ENCODE peak calls at places on chromosomes 6 and 20, in five cellular contexts. D is A549, X is Peyer's patch, V is stomach, M is heart left ventricle. H is an unnamed sample. For H3K9me3, the result is how much of the 10 kb centered on the place peaks cover.

GRCh38 chr20:8394308-8394945 is 262.4 kb downstream of the PLCB1 start:
- DNase-seq in D (no peak), X (no peak), V (no peak), M (no peak), H (no peak)

GRCh38 chr6:53244958-53245357 is 96.3 kb upstream of the GCM1 start:
- DNase-seq in D (no peak), X (peak), V (no peak), M (no peak), H (no peak)

GRCh38 chr20:59709636-59710035 is 105.3 kb downstream of the PHACTR3 start:
- DNase-seq in D (no peak), X (no peak), V (no peak), M (no peak), H (no peak)

GRCh38 chr6:145235207-145235606 is 500.1 kb downstream of the EPM2A start:
- DNase-seq in D (no peak), X (no peak), V (no peak), M (no peak), H (no peak)

GRCh38 chr6:119896806-119897205 is 547.2 kb upstream of the MAN1A1 start:
- DNase-seq in D (no peak), X (no peak), V (no peak), M (no peak), H (no peak)

GRCh38 chr20:35828434-35828833 is 56.6 kb downstream of the PHF20 start:
- DNase-seq in D (no peak), X (no peak), V (peak), M (peak), H (no peak)

GRCh38 chr6:89458720-89459119 is 25.8 kb downstream of the ANKRD6 start:
- DNase-seq in D (no peak), X (no peak), V (no peak), M (no peak), H (no peak)

GRCh38 chr6:163999475-164000125 is 585.1 kb downstream of the QKI start:
- DNase-seq in D (no peak), X (no peak), V (no peak), M (no peak), H (no peak)

GRCh38 chr6:24064106-24064505 is 61.9 kb upstream of the NRSN1 start:
- DNase-seq in D (no peak), X (no peak), V (no peak), M (no peak), H (no peak)

GRCh38 chr6:170365581-170365980 is 59.0 kb downstream of the FAM120B start:
- DNase-seq in D (no peak), X (no peak), V (no peak), M (no peak), H (no peak)
- H3K9me3 ChIP-seq in D (under half), X (under half), V (under half), M (under half), H (under half)

DNA sequence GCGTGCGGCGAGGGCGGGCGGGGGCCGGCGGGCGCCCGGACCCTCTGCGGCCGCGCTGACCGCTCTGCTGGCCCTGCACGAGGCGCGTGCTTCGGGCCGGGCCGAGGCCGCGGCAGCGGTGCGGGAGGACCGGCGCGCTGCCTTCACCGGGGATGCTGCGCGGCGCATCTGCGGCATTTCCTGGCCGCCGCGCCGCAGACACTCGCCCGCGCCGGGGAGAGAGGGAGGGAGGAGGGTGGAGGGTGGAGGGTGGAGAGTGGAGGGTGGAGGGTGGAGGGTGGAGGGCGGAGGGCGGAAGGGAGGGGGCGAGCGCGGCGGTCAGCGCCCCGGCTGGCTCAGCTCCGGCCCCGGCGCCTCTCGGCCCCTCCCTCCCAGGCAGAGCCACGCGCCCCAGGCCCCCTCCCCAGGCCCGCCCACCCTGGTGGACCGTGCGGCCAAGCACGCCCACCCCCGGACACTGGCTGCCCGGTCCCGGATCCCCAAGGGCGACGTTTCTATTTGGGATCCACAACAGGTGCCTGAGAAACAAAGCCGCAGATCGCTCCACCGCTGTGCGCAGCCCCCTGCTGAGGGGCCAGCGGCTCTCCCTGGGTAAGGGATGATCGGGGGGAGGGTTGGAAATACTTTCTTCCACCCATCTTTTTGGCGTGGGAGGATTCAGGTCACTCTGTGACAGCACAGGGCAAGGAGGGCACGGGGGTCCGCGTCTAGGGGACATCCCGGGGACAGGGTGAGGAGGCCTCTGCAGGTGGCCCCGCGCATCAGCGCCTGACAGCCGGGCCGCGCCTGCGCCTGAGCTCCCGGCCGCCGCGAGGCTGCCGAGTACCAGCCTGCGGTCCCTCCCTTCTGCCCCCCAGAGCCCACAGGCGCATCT is 111.2 kb upstream of the BEND6 start:
- DNase-seq in D (peak), X (peak), V (peak), M (peak), H (peak)
- TF ChIP-seq CTCF in D (peak), X (peak), V (peak), M (peak), H (peak)

GRCh38 chr6:30843611-30843998 is 40.7 kb upstream of the DDR1 start:
- DNase-seq in D (no peak), X (no peak), V (no peak), M (no peak), H (no peak)

GRCh38 chr6:30847421-30847970 is 36.8 kb upstream of the DDR1 start:
- DNase-seq in D (no peak), X (no peak), V (no peak), M (no peak), H (no peak)

GRCh38 chr6:30844118-30844535 is 40.2 kb upstream of the DDR1 start:
- DNase-seq in D (no peak), X (no peak), V (no peak), M (no peak), H (no peak)

GRCh38 chr6:30842754-30843610 is 41.3 kb upstream of the DDR1 start:
- DNase-seq in D (no peak), X (no peak), V (no peak), M (no peak), H (no peak)

GRCh38 chr6:30845183-30845582 is 39.1 kb upstream of the DDR1 start:
- DNase-seq in D (no peak), X (no peak), V (no peak), M (no peak), H (no peak)
- TF ChIP-seq POLR2A in D (no peak), X (no peak), V (no peak), M (no peak), H (no peak)

GRCh38 chr6:168719901-168720300 is 278.9 kb downstream of the SMOC2 start:
- DNase-seq in D (no peak), X (no peak), V (no peak), M (no peak), H (no peak)
- H3K9me3 ChIP-seq in D (under half), X (under half), V (under half), M (under half), H (under half)

GRCh38 chr20:48695255-48695654 is 132.5 kb downstream of the PREX1 start:
- DNase-seq in D (no peak), X (no peak), V (peak), M (no peak), H (no peak)

GRCh38 chr20:48695738-48696137 is 132.1 kb downstream of the PREX1 start:
- DNase-seq in D (no peak), X (no peak), V (no peak), M (no peak), H (no peak)

GRCh38 chr20:48697845-48698491 is 129.8 kb downstream of the PREX1 start:
- DNase-seq in D (peak), X (no peak), V (peak), M (peak), H (peak)

GRCh38 chr20:48701702-48702101 is 126.1 kb downstream of the PREX1 start:
- DNase-seq in D (no peak), X (no peak), V (no peak), M (no peak), H (no peak)

DNA sequence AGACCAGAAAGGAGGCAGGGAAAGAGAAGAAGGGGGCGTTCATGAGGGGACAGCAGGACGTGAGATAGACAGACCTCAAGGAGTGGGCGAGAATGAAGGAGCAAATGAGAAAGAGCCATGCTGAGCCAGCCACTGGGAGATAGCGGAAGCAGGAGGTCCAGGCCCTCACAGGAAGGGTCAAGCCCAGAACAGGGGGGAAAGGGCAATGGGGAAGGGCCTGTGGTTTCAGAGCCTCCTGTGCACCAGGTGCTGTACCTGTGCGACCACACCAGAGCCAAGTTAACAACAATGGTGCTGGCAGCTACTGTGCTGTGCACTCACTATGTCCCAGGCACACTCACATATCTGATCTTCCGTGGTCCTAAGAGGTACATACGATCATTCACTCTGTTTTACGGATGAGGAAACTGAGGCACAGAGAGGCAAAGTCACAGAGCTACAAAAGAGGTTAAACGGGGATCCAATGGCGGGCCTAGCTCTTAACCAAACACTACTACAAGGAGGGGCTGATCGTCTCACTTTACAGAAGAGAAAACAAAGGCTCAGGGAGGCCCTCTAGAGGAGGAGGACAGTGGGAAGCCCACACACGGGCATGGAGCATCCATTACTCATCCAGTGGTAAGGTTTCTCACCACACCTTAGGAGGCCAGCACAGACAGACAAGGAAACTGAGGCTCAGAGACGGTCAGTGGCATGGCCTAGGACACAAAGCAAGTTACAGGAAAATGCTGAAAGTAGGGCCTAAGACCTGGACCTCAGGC is 129.1 kb downstream of the PREX1 start:
- DNase-seq in D (no peak), X (no peak), V (no peak), M (no peak), H (no peak)
- TF ChIP-seq CTCF in D (no peak), X (no peak), V (no peak), M (no peak), H (no peak)

DNA sequence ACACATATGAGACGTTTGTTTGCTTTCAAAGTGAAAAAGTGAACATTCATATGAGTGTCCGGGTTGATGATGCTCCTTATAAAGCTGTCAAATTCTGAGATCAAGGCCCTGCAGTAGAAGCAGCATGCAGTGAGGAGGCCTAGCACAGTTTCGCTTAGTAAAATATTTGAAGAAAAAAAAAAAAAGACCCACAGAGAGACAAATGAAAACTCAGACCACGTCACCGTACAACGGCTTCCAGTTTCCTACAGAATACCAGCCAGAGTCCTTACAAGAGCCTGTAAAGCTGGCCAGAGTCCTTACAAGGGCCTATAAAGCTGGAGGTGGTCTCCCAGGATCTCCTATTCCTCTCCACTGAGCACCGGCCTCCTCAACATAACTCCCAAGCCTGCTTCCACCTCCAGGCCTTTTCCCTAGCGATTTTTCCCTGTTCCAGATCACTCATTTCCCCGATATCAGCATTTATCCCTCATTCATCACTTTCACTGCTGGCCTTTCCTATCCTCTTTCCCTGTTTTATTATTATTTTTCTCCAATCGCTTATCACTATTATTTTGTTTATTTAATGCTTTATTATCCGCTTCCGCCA is 1.5 kb upstream of the HMGN4 start:
- DNase-seq in D (no peak), X (peak), V (no peak), M (no peak), H (no peak)
- TF ChIP-seq POLR2A in D (no peak), X (no peak), V (no peak), M (no peak), H (no peak)

GRCh38 chr6:38052035-38052434 is 232.5 kb downstream of the ZFAND3 start:
- DNase-seq in D (no peak), X (no peak), V (no peak), M (no peak), H (peak)

GRCh38 chr6:38055210-38055609 is 235.7 kb downstream of the ZFAND3 start:
- DNase-seq in D (no peak), X (no peak), V (no peak), M (no peak), H (no peak)

GRCh38 chr6:38058022-38058421 is 238.5 kb downstream of the ZFAND3 start:
- DNase-seq in D (no peak), X (no peak), V (no peak), M (no peak), H (no peak)

GRCh38 chr6:38056361-38056760 is 236.8 kb downstream of the ZFAND3 start:
- DNase-seq in D (no peak), X (no peak), V (no peak), M (no peak), H (no peak)

DNA sequence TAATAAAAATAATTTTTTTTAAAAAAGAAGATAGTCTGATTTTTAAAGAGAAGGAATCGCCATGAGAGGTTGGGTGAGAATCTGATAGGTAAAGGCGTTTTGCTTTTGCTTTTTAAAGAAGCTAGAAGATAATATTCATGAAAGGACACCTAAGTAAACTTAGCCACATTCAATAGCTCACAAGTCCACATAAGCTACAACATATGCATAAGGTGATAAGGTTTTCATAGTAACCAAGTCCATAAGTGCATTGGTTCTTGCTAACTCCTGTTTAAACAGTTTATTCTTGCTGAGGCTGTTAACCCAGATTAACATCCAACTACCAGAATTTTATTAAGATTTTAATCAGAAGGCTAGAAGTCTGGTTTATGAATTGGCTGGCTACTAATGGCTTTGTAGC is 235.0 kb downstream of the ZFAND3 start:
- DNase-seq in D (no peak), X (no peak), V (no peak), M (no peak), H (no peak)
- H3K9me3 ChIP-seq in D (under half), X (under half), V (under half), M (under half), H (under half)